ENCODE peak calls at places on chromosomes 11 and 22, in six cellular contexts. I, L, B, M, G and T are unnamed samples. For H3K9me3 and H3K4me1, the result is how much of the 10 kb centered on the place peaks cover.

GRCh38 chr11:111035746-111036145 is 209.8 kb upstream of the POU2AF2 start:
- DNase-seq in B (no peak), I (no peak), M (no peak), L (no peak), G (no peak), T (no peak)

GRCh38 chr11:85939099-85940015 is 84.2 kb downstream of the CCDC83 start:
- DNase-seq in I (no peak), M (no peak), B (no peak), L (no peak), G (no peak), T (no peak)

GRCh38 chr11:115784796-115785521 is 280.7 kb upstream of the CADM1 start:
- DNase-seq in G (no peak), L (peak), B (no peak), I (peak), M (no peak), T (no peak)

GRCh38 chr22:40463727-40464126 is 93.3 kb downstream of the SGSM3 start:
- DNase-seq in G (no peak), B (no peak), L (no peak), I (no peak), M (no peak), T (no peak)

GRCh38 chr11:64120951-64121569 is 44.9 kb downstream of the MACROD1 start:
- DNase-seq in L (no peak), B (no peak), M (peak), I (peak), G (no peak), T (peak)

GRCh38 chr11:80441821-80442220 is 1001.0 kb upstream of the TENM4 start:
- DNase-seq in G (no peak), B (no peak), M (no peak), L (no peak), I (no peak), T (no peak)

GRCh38 chr11:71563401-71563800 is 2.0 kb upstream of the KRTAP5-10 start:
- DNase-seq in M (no peak), I (no peak), L (peak), G (no peak), B (no peak), T (no peak)

GRCh38 chr22:50672471-50673230 is at the start of gene SHANK3:
- DNase-seq in B (peak), G (peak), I (peak), L (peak), M (no peak), T (peak)

GRCh38 chr22:38649841-38650522 is 6.2 kb downstream of the FAM227A start:
- DNase-seq in G (no peak), M (no peak), B (no peak), L (no peak), I (no peak), T (no peak)

GRCh38 chr11:46281374-46281831 is 3.9 kb downstream of the CREB3L1 start:
- DNase-seq in B (peak), I (no peak), G (peak), M (no peak), L (no peak), T (no peak)

GRCh38 chr11:65417702-65418430 is 4.7 kb upstream of the NEAT1 start:
- DNase-seq in B (peak), M (peak), I (peak), G (peak), L (peak), T (peak)

GRCh38 chr11:94758671-94759070 is 9.5 kb upstream of the AMOTL1 start:
- DNase-seq in I (no peak), G (no peak), M (no peak), L (no peak), B (no peak), T (no peak)

GRCh38 chr22:41909290-41910049 is 5.4 kb downstream of the SHISA8 start:
- DNase-seq in G (no peak), I (no peak), M (peak), L (peak), B (no peak), T (no peak)

GRCh38 chr11:92885600-92885999 is 83.9 kb upstream of the MTNR1B start:
- DNase-seq in B (no peak), M (no peak), I (no peak), L (no peak), G (no peak), T (no peak)

GRCh38 chr11:20055312-20055711 is 105.0 kb downstream of the DBX1 start:
- DNase-seq in I (no peak), B (no peak), M (no peak), L (no peak), G (no peak), T (peak)

GRCh38 chr22:35349704-35350538 is 31.0 kb upstream of the HMOX1 start:
- DNase-seq in L (peak), B (no peak), G (peak), I (no peak), M (peak), T (peak)

GRCh38 chr11:109984634-109985289 is 108.4 kb upstream of the ZC3H12C start:
- DNase-seq in G (no peak), I (no peak), B (no peak), M (no peak), L (no peak), T (no peak)

GRCh38 chr11:119702261-119702591 is 26.8 kb downstream of the NECTIN1 start:
- DNase-seq in I (no peak), G (no peak), L (no peak), B (no peak), M (no peak), T (no peak)

GRCh38 chr11:15819679-15820286 is 536.6 kb downstream of the SOX6 start:
- DNase-seq in I (peak), B (peak), L (peak), M (peak), G (peak), T (peak)

GRCh38 chr11:100908746-100909145 is 220.9 kb downstream of the PGR start:
- DNase-seq in I (no peak), G (no peak), B (no peak), M (no peak), L (no peak), T (no peak)

GRCh38 chr11:3105791-3106735 is 48.8 kb upstream of the CARS1 start:
- DNase-seq in I (peak), G (no peak), M (peak), L (no peak), B (peak), T (peak)

GRCh38 chr11:34658071-34659015 is 37.5 kb downstream of the EHF start:
- DNase-seq in B (no peak), L (no peak), G (no peak), M (no peak), I (no peak), T (no peak)

GRCh38 chr22:42313804-42314581 is 43.5 kb upstream of the TCF20 start:
- DNase-seq in I (peak), M (no peak), G (peak), L (peak), B (peak), T (peak)

GRCh38 chr11:8221025-8221723 is 42.5 kb downstream of the LMO1 start:
- DNase-seq in G (no peak), M (no peak), B (no peak), I (no peak), L (no peak), T (no peak)

GRCh38 chr11:108713076-108713790 is 48.4 kb downstream of the DDX10 start:
- DNase-seq in I (no peak), G (no peak), B (no peak), M (no peak), L (no peak), T (no peak)

GRCh38 chr11:119479685-119480275 is 56.8 kb upstream of the THY1 start:
- DNase-seq in M (no peak), L (peak), I (no peak), G (no peak), B (peak), T (no peak)

GRCh38 chr11:12263141-12263693 is 114.2 kb upstream of the PARVA start:
- DNase-seq in I (peak), B (no peak), M (no peak), G (no peak), L (no peak), T (no peak)

GRCh38 chr11:68424981-68425865 is 35.3 kb upstream of the PPP6R3 start:
- DNase-seq in M (peak), B (no peak), L (no peak), I (no peak), G (no peak), T (no peak)
- H3K9me3 ChIP-seq in M (under half), B (under half), L (under half), I (under half), G (under half), T (under half)

DNA sequence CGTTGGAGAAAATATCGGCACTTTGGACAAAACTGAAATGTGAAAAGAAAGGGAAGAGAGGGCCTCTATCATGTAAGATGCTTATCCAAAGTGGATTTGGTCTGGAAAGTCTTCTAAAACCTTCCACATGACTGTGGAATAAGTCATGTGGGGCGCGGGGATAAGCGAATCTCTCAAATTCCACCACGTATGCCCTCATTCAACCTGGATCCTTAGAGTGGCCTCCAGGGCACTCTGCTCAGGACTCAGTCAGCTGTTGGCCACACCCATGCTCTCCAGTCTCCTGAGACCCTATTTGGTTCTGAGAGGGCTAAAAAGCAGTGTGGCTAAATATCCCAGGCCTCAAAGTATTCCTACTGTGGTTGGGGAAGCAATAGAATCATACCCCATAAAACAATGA is 2.0 kb upstream of the TIMP3 start:
- DNase-seq in M (no peak), L (no peak), I (no peak), G (no peak), B (no peak), T (no peak)
- H3K4me1 ChIP-seq in M (under half), L (under half), I (under half), G (under half), B (under half), T (under half)

DNA sequence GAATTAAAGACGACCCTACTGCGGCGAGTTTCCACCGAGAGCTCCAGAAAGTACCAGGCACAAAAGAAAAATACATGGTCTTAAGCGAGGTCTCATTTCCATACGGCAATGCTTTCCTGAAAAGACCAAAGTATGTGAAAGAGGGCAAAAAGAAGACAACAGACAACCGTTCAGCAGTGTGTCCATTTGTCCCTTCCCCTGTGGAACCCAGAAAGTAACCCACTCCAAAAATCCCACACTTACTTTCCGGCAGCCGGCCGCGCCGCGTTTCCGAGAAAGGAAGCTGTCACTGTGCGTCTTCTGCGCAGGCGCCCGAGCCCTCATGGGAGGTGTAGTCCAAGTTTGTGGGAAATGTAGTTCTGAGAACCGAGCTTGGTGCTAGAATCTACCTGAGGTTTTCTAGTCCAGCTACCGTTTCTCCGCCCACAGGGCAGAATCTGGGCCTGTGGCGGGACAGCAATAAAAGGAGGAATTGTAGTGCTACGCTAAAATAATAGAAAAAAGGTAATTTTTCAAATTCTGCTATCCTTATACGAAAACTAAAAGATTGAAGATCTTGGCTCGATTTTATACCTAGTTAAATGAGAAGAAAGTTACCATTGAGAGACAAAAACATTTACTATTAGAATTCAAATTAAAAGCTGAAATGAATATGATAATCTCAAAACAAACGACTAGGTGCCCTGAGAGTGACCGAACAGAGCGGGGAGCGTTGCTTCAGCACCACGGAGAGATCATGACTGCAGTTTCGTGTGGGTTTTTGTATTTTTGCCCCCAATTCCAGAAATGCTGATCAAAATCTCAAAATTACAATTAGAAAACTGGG is at the start of gene PUS3:
- DNase-seq in M (peak), I (peak), L (peak), G (peak), B (peak), T (peak)
- TF ChIP-seq POLR2A in M (no peak), I (no peak), L (no peak), G (peak), B (peak), T (peak)

DNA sequence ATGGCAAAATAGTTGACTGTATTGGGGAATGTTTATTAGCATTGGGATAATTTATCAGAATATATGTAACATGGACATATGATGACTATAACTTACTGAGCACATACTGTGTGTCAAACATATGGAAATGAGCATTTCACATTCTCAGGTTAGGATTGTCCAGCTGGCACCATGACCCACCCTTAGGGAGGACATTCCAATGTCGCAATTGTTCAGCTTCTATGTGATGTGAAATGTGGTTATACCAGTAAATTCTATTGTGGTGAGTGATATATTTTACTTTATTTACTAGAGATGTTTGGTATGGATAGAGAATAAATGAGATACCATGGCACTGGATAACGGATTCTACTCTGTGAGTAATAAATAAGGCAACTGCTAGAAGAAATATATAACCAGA is 50.4 kb downstream of the OR4A47 start:
- DNase-seq in G (no peak), M (no peak), I (no peak), B (no peak), L (no peak), T (no peak)
- H3K9me3 ChIP-seq in G (under half), M (under half), I (under half), B (under half), L (under half), T (under half)

GRCh38 chr11:79227732-79228416 is 213.0 kb downstream of the TENM4 start:
- DNase-seq in M (no peak), L (no peak), G (no peak), B (no peak), I (no peak), T (no peak)

GRCh38 chr11:79229047-79229446 is 211.8 kb downstream of the TENM4 start:
- DNase-seq in M (no peak), G (no peak), B (no peak), L (no peak), I (no peak), T (no peak)

GRCh38 chr11:79227308-79227707 is 213.5 kb downstream of the TENM4 start:
- DNase-seq in M (no peak), L (no peak), I (no peak), G (no peak), B (no peak), T (no peak)

GRCh38 chr11:79226136-79226535 is 214.7 kb downstream of the TENM4 start:
- DNase-seq in M (no peak), G (no peak), L (no peak), B (no peak), I (no peak), T (no peak)

GRCh38 chr11:79228417-79228755 is 212.4 kb downstream of the TENM4 start:
- DNase-seq in I (no peak), M (no peak), L (no peak), B (no peak), G (no peak), T (no peak)
- H3K4me1 ChIP-seq in I (under half), M (under half), L (under half), B (under half), G (under half), T (under half)

DNA sequence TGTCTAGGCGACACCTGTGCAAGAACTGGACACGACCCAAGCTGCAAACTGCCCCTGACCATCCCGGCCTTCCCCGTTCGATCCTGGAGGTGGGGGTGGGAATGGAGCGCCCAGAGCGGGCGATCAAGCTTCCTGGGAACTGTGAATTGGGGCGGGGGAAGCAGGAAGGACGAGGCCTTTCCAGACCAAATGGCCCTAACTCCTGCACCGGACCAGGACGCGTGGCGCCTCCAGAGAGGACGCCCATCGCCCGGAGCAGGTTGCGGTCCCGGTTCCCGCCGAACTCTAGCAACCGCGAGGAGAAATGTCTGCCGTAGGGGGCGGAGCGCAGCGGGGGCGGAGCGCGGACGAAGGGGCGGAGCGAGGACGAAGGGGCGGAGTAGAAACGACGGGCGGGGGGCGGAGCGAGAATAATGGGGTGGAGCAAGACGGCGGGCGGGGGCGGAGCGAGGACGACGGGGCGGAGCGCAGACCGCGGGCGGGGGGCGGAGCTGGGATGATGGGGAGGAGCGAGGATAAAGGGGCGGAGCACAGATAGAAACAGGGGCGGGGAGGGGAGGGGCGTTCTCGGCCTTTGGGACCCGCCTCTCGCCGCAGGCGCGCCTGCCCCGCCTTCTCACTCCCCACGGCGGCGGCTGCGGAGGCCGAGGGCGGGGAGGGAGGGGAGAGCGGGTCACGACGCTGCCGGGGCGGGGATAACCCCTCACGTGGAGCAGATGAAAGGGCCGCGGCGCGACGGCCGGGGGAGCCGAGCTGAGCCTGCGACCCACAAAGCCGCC is at the start of gene ZNRF3:
- DNase-seq in I (peak), L (peak), G (peak), B (peak), M (peak), T (peak)
- TF ChIP-seq POLR2A in I (no peak), L (no peak), G (peak), B (peak), M (no peak), T (peak)

GRCh38 chr22:37184380-37184755 is 3.7 kb downstream of the C1QTNF6 start:
- DNase-seq in L (no peak), B (peak), I (peak), M (no peak), G (no peak), T (no peak)
- H3K9me3 ChIP-seq in L (under half), B (under half), I (under half), M (under half), G (under half), T (under half)